ENCODE peak calls at places on chromosome 10, in seven cellular contexts. One of them, this sample, is unnamed.

GRCh38 chr10:101558671-101559595 is 29.1 kb downstream of the POLL start:
- DNase-seq in left lung: no peak
- DNase-seq in HS-5: no peak
- DNase-seq in neural crest cell: no peak
- DNase-seq in activated T-helper 1 cell treated with anti-CD3 and anti-CD28 coated beads, Interleukin-2, amount 50 U/mL, for 16 hours: no peak
- DNase-seq in central memory CD4-positive, alpha-beta T cell: no peak
- DNase-seq in iris pigment epithelial cell: no peak
- DNase-seq in this sample: no peak

GRCh38 chr10:44356139-44357115 is 28.5 kb downstream of the CXCL12 start:
- DNase-seq in iris pigment epithelial cell: no peak
- DNase-seq in left lung: no peak
- DNase-seq in central memory CD4-positive, alpha-beta T cell: no peak
- DNase-seq in neural crest cell: no peak
- DNase-seq in HS-5: no peak
- DNase-seq in activated T-helper 1 cell treated with anti-CD3 and anti-CD28 coated beads, Interleukin-2, amount 50 U/mL, for 16 hours: no peak
- DNase-seq in this sample: no peak

GRCh38 chr10:17213646-17214349 is 12.3 kb upstream of the TRDMT1 start:
- DNase-seq in HS-5: no peak
- DNase-seq in left lung: no peak
- DNase-seq in central memory CD4-positive, alpha-beta T cell: no peak
- DNase-seq in neural crest cell: no peak
- DNase-seq in activated T-helper 1 cell treated with anti-CD3 and anti-CD28 coated beads, Interleukin-2, amount 50 U/mL, for 16 hours: no peak
- DNase-seq in iris pigment epithelial cell: peak
- DNase-seq in this sample: no peak

GRCh38 chr10:119348516-119349240 is 141.3 kb downstream of the GRK5 start:
- DNase-seq in left lung: no peak
- DNase-seq in iris pigment epithelial cell: peak
- DNase-seq in central memory CD4-positive, alpha-beta T cell: no peak
- DNase-seq in activated T-helper 1 cell treated with anti-CD3 and anti-CD28 coated beads, Interleukin-2, amount 50 U/mL, for 16 hours: no peak
- DNase-seq in HS-5: no peak
- DNase-seq in neural crest cell: no peak
- DNase-seq in this sample: no peak

GRCh38 chr10:92395271-92395670 is 104.3 kb downstream of the MARCHF5 start:
- DNase-seq in left lung: no peak
- DNase-seq in HS-5: no peak
- DNase-seq in iris pigment epithelial cell: no peak
- DNase-seq in central memory CD4-positive, alpha-beta T cell: no peak
- DNase-seq in activated T-helper 1 cell treated with anti-CD3 and anti-CD28 coated beads, Interleukin-2, amount 50 U/mL, for 16 hours: no peak
- DNase-seq in neural crest cell: no peak
- DNase-seq in this sample: no peak

GRCh38 chr10:71706216-71707121 is 13.1 kb downstream of the C10orf105 start:
- DNase-seq in iris pigment epithelial cell: no peak
- DNase-seq in neural crest cell: no peak
- DNase-seq in left lung: no peak
- DNase-seq in activated T-helper 1 cell treated with anti-CD3 and anti-CD28 coated beads, Interleukin-2, amount 50 U/mL, for 16 hours: no peak
- DNase-seq in central memory CD4-positive, alpha-beta T cell: no peak
- DNase-seq in HS-5: no peak
- DNase-seq in this sample: no peak

GRCh38 chr10:116785282-116785681 is 42.9 kb upstream of the HSPA12A start:
- DNase-seq in left lung: no peak
- DNase-seq in activated T-helper 1 cell treated with anti-CD3 and anti-CD28 coated beads, Interleukin-2, amount 50 U/mL, for 16 hours: no peak
- DNase-seq in HS-5: no peak
- DNase-seq in iris pigment epithelial cell: no peak
- DNase-seq in central memory CD4-positive, alpha-beta T cell: no peak
- DNase-seq in neural crest cell: no peak
- DNase-seq in this sample: no peak

GRCh38 chr10:119575506-119575905 is 21.3 kb downstream of the TIAL1 start:
- DNase-seq in left lung: no peak
- DNase-seq in activated T-helper 1 cell treated with anti-CD3 and anti-CD28 coated beads, Interleukin-2, amount 50 U/mL, for 16 hours: no peak
- DNase-seq in central memory CD4-positive, alpha-beta T cell: peak
- DNase-seq in HS-5: no peak
- DNase-seq in iris pigment epithelial cell: peak
- DNase-seq in neural crest cell: no peak
- DNase-seq in this sample: no peak

GRCh38 chr10:107031981-107032699 is 132.4 kb downstream of the SORCS1 start:
- DNase-seq in neural crest cell: no peak
- DNase-seq in HS-5: peak
- DNase-seq in central memory CD4-positive, alpha-beta T cell: no peak
- DNase-seq in activated T-helper 1 cell treated with anti-CD3 and anti-CD28 coated beads, Interleukin-2, amount 50 U/mL, for 16 hours: no peak
- DNase-seq in left lung: no peak
- DNase-seq in iris pigment epithelial cell: peak
- DNase-seq in this sample: no peak

GRCh38 chr10:123381271-123381670 is 227.1 kb downstream of the BUB3 start:
- DNase-seq in activated T-helper 1 cell treated with anti-CD3 and anti-CD28 coated beads, Interleukin-2, amount 50 U/mL, for 16 hours: no peak
- DNase-seq in iris pigment epithelial cell: peak
- DNase-seq in central memory CD4-positive, alpha-beta T cell: no peak
- DNase-seq in HS-5: peak
- DNase-seq in neural crest cell: no peak
- DNase-seq in left lung: no peak
- DNase-seq in this sample: no peak

GRCh38 chr10:91296471-91296870 is 76.0 kb downstream of the PCGF5 start:
- DNase-seq in activated T-helper 1 cell treated with anti-CD3 and anti-CD28 coated beads, Interleukin-2, amount 50 U/mL, for 16 hours: no peak
- DNase-seq in left lung: no peak
- DNase-seq in iris pigment epithelial cell: peak
- DNase-seq in central memory CD4-positive, alpha-beta T cell: no peak
- DNase-seq in neural crest cell: no peak
- DNase-seq in HS-5: no peak
- DNase-seq in this sample: no peak

GRCh38 chr10:93746844-93747284 is 10.9 kb upstream of the LGI1 start:
- DNase-seq in central memory CD4-positive, alpha-beta T cell: no peak
- DNase-seq in HS-5: peak
- DNase-seq in neural crest cell: no peak
- DNase-seq in left lung: no peak
- DNase-seq in activated T-helper 1 cell treated with anti-CD3 and anti-CD28 coated beads, Interleukin-2, amount 50 U/mL, for 16 hours: no peak
- DNase-seq in iris pigment epithelial cell: peak
- DNase-seq in this sample: no peak

This sample was measured in activated naive CD4-positive, alpha-beta T cell treated with anti-CD3 and anti-CD28 coated beads, Interleukin-2, amount 50 U/mL, for 72 hours.